ENCODE peak calls at places on chromosomes 1 and 21, in nine cellular contexts. J is psoas muscle, L is ovary, V is body of pancreas, M is heart left ventricle, Y is BJ, Z is GM23338, U is GM06990, G is IMR-90. D is an unnamed sample.

GRCh38 chr1:66250483-66250882 is 283.5 kb upstream of the SGIP1 start:
- DNase-seq in J (no peak), L (no peak), V (no peak), M (no peak), Y (no peak), Z (no peak), U (no peak), G (no peak), D (no peak)

GRCh38 chr21:45112371-45112770 is 38.0 kb downstream of the ADARB1 start:
- DNase-seq in J (no peak), L (no peak), V (no peak), M (no peak), Y (no peak), Z (no peak), U (no peak), G (no peak), D (no peak)

GRCh38 chr21:41957991-41958766 is 4.4 kb upstream of the C2CD2 start:
- DNase-seq in J (peak; percentile 82), L (peak; percentile 77), V (peak; percentile 62), M (peak; percentile 84), Y (peak; percentile 44), Z (peak; percentile 43), U (no peak), G (peak; percentile 98), D (peak; percentile 57)

GRCh38 chr1:115255154-115255553 is 82.9 kb downstream of the NGF start:
- DNase-seq in J (no peak), L (no peak), V (no peak), M (no peak), Y (no peak), Z (no peak), U (no peak), G (no peak), D (no peak)

GRCh38 chr1:47137178-47137577 is at the start of gene CYP4A22:
- DNase-seq in J (no peak), L (no peak), V (no peak), M (no peak), Y (no peak), Z (no peak), U (no peak), G (no peak), D (no peak)

GRCh38 chr1:19063122-19063521 is 106.6 kb upstream of the IFFO2 start:
- DNase-seq in J (no peak), L (no peak), V (no peak), M (no peak), Y (no peak), Z (no peak), U (no peak), G (no peak), D (no peak)

GRCh38 chr1:174999216-174999925 is 376 bp upstream of the CACYBP start:
- DNase-seq in J (peak; percentile 99), L (peak; percentile 99), V (peak; percentile 98), M (peak; percentile 99), Y (peak; percentile 99), Z (peak; percentile 99), U (peak; percentile 99), G (peak; percentile 99), D (peak; percentile 98)

GRCh38 chr1:12518956-12519707 is 98.9 kb downstream of the DHRS3 start:
- DNase-seq in J (peak; percentile 90), L (peak; percentile 85), V (peak; percentile 25), M (peak; percentile 80), Y (peak; percentile 72), Z (no peak), U (no peak), G (peak; percentile 63), D (peak; percentile 45)

GRCh38 chr1:220894025-220894923 is 15.0 kb downstream of the HLX start:
- DNase-seq in J (no peak), L (no peak), V (no peak), M (peak; percentile 67), Y (no peak), Z (peak; percentile 57), U (no peak), G (no peak), D (no peak)

GRCh38 chr1:220892997-220893700 is 13.9 kb downstream of the HLX start:
- DNase-seq in J (no peak), L (no peak), V (no peak), M (no peak), Y (no peak), Z (peak; percentile 70), U (no peak), G (no peak), D (no peak)

GRCh38 chr1:220892086-220892376 is 12.8 kb downstream of the HLX start:
- DNase-seq in J (no peak), L (no peak), V (no peak), M (no peak), Y (no peak), Z (no peak), U (no peak), G (no peak), D (no peak)

GRCh38 chr1:220894924-220895256 is 15.6 kb downstream of the HLX start:
- DNase-seq in J (no peak), L (no peak), V (no peak), M (no peak), Y (no peak), Z (no peak), U (no peak), G (no peak), D (no peak)

DNA sequence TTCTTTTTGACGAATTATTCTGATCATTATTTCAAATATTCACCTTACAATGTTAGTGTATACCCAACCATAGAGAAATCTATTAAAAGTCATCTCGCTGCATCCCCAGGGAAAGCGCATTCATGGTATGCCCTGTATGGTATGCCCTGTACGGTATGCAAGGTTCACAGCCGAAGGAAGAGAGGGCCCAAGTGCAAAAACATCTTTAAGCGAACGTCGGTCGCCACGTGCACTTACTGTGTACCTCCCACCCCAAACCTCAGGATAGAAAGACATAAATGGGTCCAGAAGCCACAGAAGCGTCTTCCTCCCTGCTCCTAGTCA is 14.4 kb downstream of the HLX start:
- DNase-seq in J (no peak), L (no peak), V (no peak), M (no peak), Y (no peak), Z (peak; percentile 26), U (no peak), G (no peak), D (no peak)
- H3K4me3 ChIP-seq in J (peak overlapping the region; percentile 55), L (no peak overlapping the region), V (no peak overlapping the region), M (peak overlapping the region; percentile 49), Y (peak overlapping the region; percentile 24), Z (peak overlapping the region; percentile 58), U (no peak overlapping the region), G (no peak overlapping the region), D (no peak overlapping the region)

GRCh38 chr1:209784276-209785169 is at the start of gene C1orf74:
- DNase-seq in J (peak; percentile 99), L (peak; percentile 100), V (peak; percentile 99), M (peak; percentile 100), Y (peak; percentile 82), Z (peak; percentile 98), U (peak; percentile 98), G (peak; percentile 97), D (peak; percentile 99)
- TF ChIP-seq CTCF in J (no peak), L (no peak), V (no peak), M (no peak), Y (no peak), Z (no peak), U (no peak), G (no peak), D (no peak)

GRCh38 chr21:44079446-44079845 is 27.8 kb upstream of the PWP2 start:
- DNase-seq in J (no peak), L (no peak), V (no peak), M (no peak), Y (no peak), Z (no peak), U (no peak), G (no peak), D (no peak)

GRCh38 chr21:44079846-44080245 is 27.4 kb upstream of the PWP2 start:
- DNase-seq in J (no peak), L (no peak), V (no peak), M (no peak), Y (no peak), Z (no peak), U (no peak), G (no peak), D (no peak)

GRCh38 chr21:44076316-44076715 is 30.9 kb upstream of the PWP2 start:
- DNase-seq in J (no peak), L (no peak), V (no peak), M (no peak), Y (no peak), Z (no peak), U (no peak), G (no peak), D (no peak)

GRCh38 chr21:44074315-44074958 is 32.8 kb upstream of the PWP2 start:
- DNase-seq in J (no peak), L (no peak), V (no peak), M (no peak), Y (no peak), Z (no peak), U (no peak), G (no peak), D (peak; percentile 48)

DNA sequence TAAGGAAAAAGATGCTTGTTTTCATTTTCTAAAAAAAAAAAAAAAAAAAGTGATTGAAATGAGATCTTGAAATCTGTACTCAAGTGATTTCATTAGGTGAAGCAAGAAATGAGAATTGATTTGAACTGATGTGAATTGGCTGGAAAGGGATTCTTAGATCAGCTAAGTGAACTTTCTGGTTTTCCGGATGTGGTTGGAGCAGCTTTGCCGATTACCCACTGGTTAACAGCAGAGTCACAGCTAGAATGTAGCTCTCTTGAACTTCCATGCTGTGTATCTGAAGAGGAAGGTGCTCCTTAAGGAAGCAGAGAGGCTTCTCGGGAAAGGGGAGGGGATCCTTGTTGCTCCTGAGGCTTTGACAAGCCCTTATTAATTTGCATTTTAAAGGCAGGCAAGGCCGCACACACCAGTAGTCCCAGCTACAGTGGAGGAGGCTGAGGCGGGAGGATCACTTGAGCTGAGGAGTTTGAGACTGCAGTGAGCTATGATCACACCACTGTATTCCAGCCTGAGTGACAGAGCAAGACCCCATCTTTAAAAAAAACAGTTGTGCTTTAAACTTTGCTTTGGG is 28.7 kb upstream of the PWP2 start:
- DNase-seq in J (no peak), L (no peak), V (no peak), M (no peak), Y (no peak), Z (peak; percentile 37), U (no peak), G (no peak), D (no peak)
- H3K36me3 ChIP-seq in J (peaks cover 5% of the 10 kb centered on the region), L (no peaks in the 10 kb centered on the region), V (peaks cover 17% of the 10 kb centered on the region), M (peaks cover 80% of the 10 kb centered on the region), Y (peaks cover 22% of the 10 kb centered on the region), Z (peaks cover 22% of the 10 kb centered on the region), U (peaks cover 27% of the 10 kb centered on the region), G (peaks cover 41% of the 10 kb centered on the region), D (peaks cover 5% of the 10 kb centered on the region)

GRCh38 chr1:68308034-68308433 is 75.7 kb upstream of the WLS start:
- DNase-seq in J (no peak), L (no peak), V (peak; percentile 60), M (no peak), Y (no peak), Z (no peak), U (no peak), G (no peak), D (no peak)

GRCh38 chr1:68317543-68317942 is 85.2 kb upstream of the WLS start:
- DNase-seq in J (no peak), L (no peak), V (no peak), M (no peak), Y (no peak), Z (no peak), U (no peak), G (no peak), D (no peak)

GRCh38 chr1:68319907-68320306 is 87.6 kb upstream of the WLS start:
- DNase-seq in J (no peak), L (no peak), V (no peak), M (no peak), Y (no peak), Z (peak; percentile 11), U (no peak), G (no peak), D (no peak)

DNA sequence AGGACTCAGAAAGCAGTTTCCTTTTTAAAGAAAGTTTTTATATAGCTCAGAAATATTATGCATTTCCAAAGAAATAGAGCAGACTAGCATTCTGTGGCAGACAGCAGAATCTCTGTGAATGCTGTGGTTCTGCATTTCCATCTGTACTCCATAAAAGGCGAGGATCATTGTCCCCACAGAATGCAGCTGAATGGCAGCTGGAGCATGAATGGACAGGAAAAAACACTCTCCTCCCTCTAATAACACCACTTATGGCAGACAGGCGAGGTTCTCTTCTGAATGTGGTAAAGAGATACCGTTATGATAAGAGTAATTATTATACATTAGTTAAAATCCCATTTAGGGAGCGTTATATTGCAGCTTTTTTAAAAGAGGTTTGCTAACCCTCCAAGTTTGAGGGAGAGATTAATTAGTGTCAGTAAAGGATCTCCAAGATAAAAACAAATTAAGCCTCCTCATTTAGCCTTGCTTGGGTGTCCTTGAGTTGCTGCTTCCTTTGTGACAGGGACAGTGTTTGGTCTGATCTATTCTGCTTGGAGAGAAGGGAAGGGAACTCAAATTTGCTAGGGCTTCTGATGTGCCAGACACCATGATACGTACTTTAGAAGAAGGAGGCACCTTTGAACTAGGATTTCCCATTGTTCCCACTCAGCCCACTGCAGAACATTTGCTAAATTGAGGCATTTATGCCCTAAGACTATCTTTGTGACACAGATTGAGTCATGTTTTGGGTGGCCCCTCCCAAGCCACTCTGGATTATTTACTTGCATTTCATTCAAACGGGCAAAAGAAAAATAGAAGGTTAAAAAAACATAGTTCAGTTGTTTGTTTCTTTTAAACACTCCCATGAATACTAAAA is 81.6 kb upstream of the WLS start:
- DNase-seq in J (no peak), L (no peak), V (no peak), M (no peak), Y (no peak), Z (no peak), U (no peak), G (no peak), D (no peak)
- H3K4me3 ChIP-seq in J (no peak overlapping the region), L (no peak overlapping the region), V (no peak overlapping the region), M (no peak overlapping the region), Y (no peak overlapping the region), Z (no peak overlapping the region), U (no peak overlapping the region), G (no peak overlapping the region), D (no peak overlapping the region)